ENCODE peak calls at places on chromosomes 13 and 19, in six cellular contexts. One of them, this sample, is unnamed.

GRCh38 chr19:54481326-54481930 is 8.3 kb upstream of the CDC42EP5 start:
- DNase-seq in psoas muscle: no peak
- DNase-seq in right atrium auricular region: no peak
- DNase-seq in left ventricle myocardium inferior: no peak
- DNase-seq in H1: no peak
- DNase-seq in neural progenitor cell: peak
- DNase-seq in this sample: peak

GRCh38 chr13:33072282-33072681 is 56.1 kb downstream of the KL start:
- DNase-seq in psoas muscle: no peak
- DNase-seq in right atrium auricular region: no peak
- DNase-seq in left ventricle myocardium inferior: no peak
- DNase-seq in H1: no peak
- DNase-seq in neural progenitor cell: no peak
- DNase-seq in this sample: no peak

GRCh38 chr19:10551698-10552301 is 8.1 kb downstream of the ATG4D start:
- DNase-seq in psoas muscle: no peak
- DNase-seq in right atrium auricular region: no peak
- DNase-seq in left ventricle myocardium inferior: no peak
- DNase-seq in H1: no peak
- DNase-seq in neural progenitor cell: no peak
- DNase-seq in this sample: no peak

GRCh38 chr19:44767295-44768180 is 10.2 kb upstream of the CBLC start:
- DNase-seq in psoas muscle: no peak
- DNase-seq in right atrium auricular region: no peak
- DNase-seq in left ventricle myocardium inferior: no peak
- DNase-seq in H1: no peak
- DNase-seq in neural progenitor cell: no peak
- DNase-seq in this sample: no peak

GRCh38 chr19:56111601-56112312 is 9.3 kb downstream of the ZNF787 start:
- DNase-seq in psoas muscle: peak
- DNase-seq in right atrium auricular region: peak
- DNase-seq in left ventricle myocardium inferior: peak
- DNase-seq in H1: no peak
- DNase-seq in neural progenitor cell: peak
- DNase-seq in this sample: peak

GRCh38 chr13:110012102-110012739 is 225.8 kb upstream of the IRS2 start:
- DNase-seq in psoas muscle: no peak
- DNase-seq in right atrium auricular region: no peak
- DNase-seq in left ventricle myocardium inferior: no peak
- DNase-seq in H1: no peak
- DNase-seq in neural progenitor cell: no peak
- DNase-seq in this sample: peak

GRCh38 chr13:109251958-109252357 is 534.4 kb downstream of the IRS2 start:
- DNase-seq in psoas muscle: no peak
- DNase-seq in right atrium auricular region: no peak
- DNase-seq in left ventricle myocardium inferior: no peak
- DNase-seq in H1: no peak
- DNase-seq in neural progenitor cell: no peak
- DNase-seq in this sample: no peak

GRCh38 chr19:46000497-46001246 is 5.4 kb downstream of the CCDC61 start:
- DNase-seq in psoas muscle: peak
- DNase-seq in right atrium auricular region: no peak
- DNase-seq in left ventricle myocardium inferior: peak
- DNase-seq in H1: no peak
- DNase-seq in neural progenitor cell: peak
- DNase-seq in this sample: peak

GRCh38 chr13:85528578-85529215 is 270.5 kb downstream of the SLITRK6 start:
- DNase-seq in psoas muscle: no peak
- DNase-seq in right atrium auricular region: no peak
- DNase-seq in left ventricle myocardium inferior: no peak
- DNase-seq in H1: no peak
- DNase-seq in neural progenitor cell: no peak
- DNase-seq in this sample: no peak

GRCh38 chr19:17415107-17415506 is 4.7 kb upstream of the MVB12A start:
- DNase-seq in psoas muscle: no peak
- DNase-seq in right atrium auricular region: no peak
- DNase-seq in left ventricle myocardium inferior: no peak
- DNase-seq in H1: no peak
- DNase-seq in neural progenitor cell: peak
- DNase-seq in this sample: no peak

GRCh38 chr19:6055013-6055795 is 55.1 kb downstream of the RFX2 start:
- DNase-seq in psoas muscle: no peak
- DNase-seq in right atrium auricular region: peak
- DNase-seq in left ventricle myocardium inferior: no peak
- DNase-seq in H1: no peak
- DNase-seq in neural progenitor cell: no peak
- DNase-seq in this sample: no peak

GRCh38 chr13:44470623-44471562 is 97.3 kb downstream of the SERP2 start:
- DNase-seq in psoas muscle: no peak
- DNase-seq in right atrium auricular region: no peak
- DNase-seq in left ventricle myocardium inferior: no peak
- DNase-seq in H1: no peak
- DNase-seq in neural progenitor cell: peak
- DNase-seq in this sample: peak
- TF ChIP-seq CTCF in psoas muscle: peak
- TF ChIP-seq CTCF in right atrium auricular region: peak
- TF ChIP-seq CTCF in left ventricle myocardium inferior: peak
- TF ChIP-seq CTCF in H1: peak
- TF ChIP-seq CTCF in neural progenitor cell: peak
- TF ChIP-seq CTCF in this sample: peak

GRCh38 chr13:45282994-45283393 is 58.0 kb downstream of the TPT1 start:
- DNase-seq in psoas muscle: no peak
- DNase-seq in right atrium auricular region: no peak
- DNase-seq in left ventricle myocardium inferior: no peak
- DNase-seq in H1: no peak
- DNase-seq in neural progenitor cell: no peak
- DNase-seq in this sample: no peak

GRCh38 chr13:45278096-45278645 is 62.8 kb downstream of the TPT1 start:
- DNase-seq in psoas muscle: no peak
- DNase-seq in right atrium auricular region: no peak
- DNase-seq in left ventricle myocardium inferior: no peak
- DNase-seq in H1: no peak
- DNase-seq in neural progenitor cell: no peak
- DNase-seq in this sample: no peak

GRCh38 chr13:45276887-45277286 is 64.1 kb downstream of the TPT1 start:
- DNase-seq in psoas muscle: no peak
- DNase-seq in right atrium auricular region: no peak
- DNase-seq in left ventricle myocardium inferior: no peak
- DNase-seq in H1: no peak
- DNase-seq in neural progenitor cell: no peak
- DNase-seq in this sample: no peak

GRCh38 chr13:45280751-45281634 is 60.0 kb downstream of the TPT1 start:
- DNase-seq in psoas muscle: peak
- DNase-seq in right atrium auricular region: no peak
- DNase-seq in left ventricle myocardium inferior: peak
- DNase-seq in H1: peak
- DNase-seq in neural progenitor cell: peak
- DNase-seq in this sample: peak
- H3K27ac ChIP-seq in psoas muscle: no peak
- H3K27ac ChIP-seq in right atrium auricular region: no peak
- H3K27ac ChIP-seq in left ventricle myocardium inferior: no peak
- H3K27ac ChIP-seq in H1: no peak
- H3K27ac ChIP-seq in neural progenitor cell: no peak
- H3K27ac ChIP-seq in this sample: peak

DNA sequence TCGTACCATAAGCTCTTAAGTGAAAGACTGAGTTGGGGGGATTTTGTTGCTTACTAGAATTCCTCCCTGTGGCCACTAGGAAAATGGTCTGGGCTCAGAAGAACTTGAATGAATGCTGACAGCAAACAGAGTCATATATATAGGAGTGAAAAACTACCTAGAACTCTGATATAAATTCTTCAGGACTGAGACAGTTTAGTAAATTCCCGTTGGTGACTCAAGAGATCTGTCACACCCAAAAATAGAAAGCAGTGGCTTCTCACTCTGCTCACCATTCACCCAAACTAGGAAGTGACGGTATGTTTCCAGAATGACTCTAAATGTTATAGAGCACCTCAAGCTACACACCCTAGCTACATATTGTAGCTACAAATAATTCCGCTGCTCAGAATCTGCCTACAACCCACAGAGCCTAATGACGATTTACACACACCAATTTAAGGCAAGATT is 116.2 kb downstream of the TBC1D4 start:
- DNase-seq in psoas muscle: no peak
- DNase-seq in right atrium auricular region: no peak
- DNase-seq in left ventricle myocardium inferior: no peak
- DNase-seq in H1: no peak
- DNase-seq in neural progenitor cell: no peak
- DNase-seq in this sample: peak
- TF ChIP-seq CTCF in psoas muscle: peak
- TF ChIP-seq CTCF in right atrium auricular region: no peak
- TF ChIP-seq CTCF in left ventricle myocardium inferior: peak
- TF ChIP-seq CTCF in H1: no peak
- TF ChIP-seq CTCF in neural progenitor cell: no peak
- TF ChIP-seq CTCF in this sample: no peak

DNA sequence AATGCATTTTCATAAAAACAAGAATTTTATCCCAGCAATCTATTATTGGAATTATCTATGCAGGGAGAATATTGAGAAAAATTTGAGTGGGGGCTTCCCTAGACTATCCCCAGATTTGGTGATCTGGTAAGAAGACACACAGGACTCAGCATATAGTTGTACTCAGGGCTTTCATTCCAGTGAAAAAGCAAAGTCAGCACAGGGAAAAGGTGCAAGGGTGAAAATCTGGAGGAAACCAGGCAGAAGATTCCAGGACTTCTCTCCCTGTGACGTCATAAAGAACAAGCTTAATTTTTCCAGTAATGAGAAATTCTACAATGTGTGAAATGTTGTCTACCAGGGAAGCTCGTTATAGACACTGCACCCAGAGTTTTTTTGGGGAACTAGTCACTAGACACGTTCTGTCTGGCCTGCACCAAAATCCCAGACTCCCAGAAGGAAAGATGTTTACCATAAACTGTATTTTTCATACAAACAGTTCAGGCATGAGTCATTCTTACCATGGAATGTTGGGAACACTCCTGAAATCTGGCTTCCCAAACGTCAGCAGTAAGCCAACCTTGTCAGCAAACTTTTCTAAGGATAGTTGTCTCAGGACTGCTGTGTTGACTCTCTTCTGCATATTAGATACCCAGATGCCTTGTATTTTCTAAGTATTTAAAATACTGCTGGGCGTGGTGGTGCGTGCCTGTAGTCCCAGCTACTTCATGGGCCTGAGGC is 107.4 kb downstream of the DNAJC3 start:
- DNase-seq in psoas muscle: no peak
- DNase-seq in right atrium auricular region: no peak
- DNase-seq in left ventricle myocardium inferior: no peak
- DNase-seq in H1: no peak
- DNase-seq in neural progenitor cell: no peak
- DNase-seq in this sample: peak
- H3K27ac ChIP-seq in psoas muscle: no peak
- H3K27ac ChIP-seq in right atrium auricular region: no peak
- H3K27ac ChIP-seq in left ventricle myocardium inferior: no peak
- H3K27ac ChIP-seq in H1: no peak
- H3K27ac ChIP-seq in neural progenitor cell: no peak
- H3K27ac ChIP-seq in this sample: peak

DNA sequence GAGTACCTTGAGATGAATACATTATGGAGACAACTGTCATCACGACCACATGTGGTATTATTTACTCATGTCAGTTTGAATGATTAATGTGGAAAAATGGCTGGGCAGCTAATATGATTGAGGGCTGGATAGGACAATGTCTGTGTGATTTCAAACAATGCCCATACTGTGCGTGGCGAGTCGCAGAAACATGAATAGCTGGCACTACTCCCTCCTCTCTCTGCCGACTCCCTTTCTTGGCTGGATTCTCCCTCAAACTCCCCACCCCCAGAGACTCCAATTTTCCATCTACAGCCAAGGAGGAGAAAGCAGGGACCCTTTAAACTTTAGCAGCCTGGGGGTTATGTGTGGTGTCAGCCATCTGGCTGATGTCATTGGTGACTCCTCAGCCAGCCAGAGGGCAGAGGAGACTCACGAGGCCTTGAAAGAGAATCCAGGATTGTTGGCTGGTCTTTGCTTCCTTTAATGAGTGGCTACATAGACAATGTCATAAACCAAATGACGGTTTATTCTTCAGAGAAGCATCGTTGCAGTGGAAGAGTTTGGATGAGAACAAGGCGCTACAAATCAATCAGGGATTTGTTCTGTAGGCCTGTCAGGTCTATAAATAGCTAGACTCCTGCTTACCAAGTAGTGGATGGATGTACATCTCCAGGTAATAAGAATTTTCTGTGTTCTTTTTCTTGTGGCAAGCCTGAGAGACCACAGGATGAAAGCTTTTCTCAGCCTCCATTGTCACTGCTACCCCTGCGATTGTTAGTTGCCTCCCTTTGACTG is 165.6 kb downstream of the DLEU7 start:
- DNase-seq in psoas muscle: no peak
- DNase-seq in right atrium auricular region: no peak
- DNase-seq in left ventricle myocardium inferior: no peak
- DNase-seq in H1: no peak
- DNase-seq in neural progenitor cell: no peak
- DNase-seq in this sample: no peak
- TF ChIP-seq CTCF in psoas muscle: no peak
- TF ChIP-seq CTCF in right atrium auricular region: no peak
- TF ChIP-seq CTCF in left ventricle myocardium inferior: no peak
- TF ChIP-seq CTCF in H1: no peak
- TF ChIP-seq CTCF in neural progenitor cell: no peak
- TF ChIP-seq CTCF in this sample: no peak

GRCh38 chr13:90793261-90793785 is 554.2 kb upstream of the MIR17HG start:
- DNase-seq in psoas muscle: no peak
- DNase-seq in right atrium auricular region: no peak
- DNase-seq in left ventricle myocardium inferior: no peak
- DNase-seq in H1: no peak
- DNase-seq in neural progenitor cell: no peak
- DNase-seq in this sample: no peak
- H3K27ac ChIP-seq in psoas muscle: no peak
- H3K27ac ChIP-seq in right atrium auricular region: no peak
- H3K27ac ChIP-seq in left ventricle myocardium inferior: no peak
- H3K27ac ChIP-seq in H1: no peak
- H3K27ac ChIP-seq in neural progenitor cell: no peak
- H3K27ac ChIP-seq in this sample: no peak

This sample was measured in RWPE1.